ENCODE peak calls at places on chromosomes 6 and 20, in five cellular contexts. L, G, C, R and H are unnamed samples.

GRCh38 chr20:51540585-51540984 is 1.9 kb downstream of the NFATC2 start:
- DNase-seq in L (no peak), G (no peak), C (no peak), R (no peak), H (no peak)

GRCh38 chr6:138948780-138949179 is 39.3 kb downstream of the REPS1 start:
- DNase-seq in L (no peak), G (no peak), C (no peak), R (no peak), H (no peak)

GRCh38 chr6:56491606-56492328 is 150.9 kb downstream of the DST start:
- DNase-seq in L (peak), G (no peak), C (no peak), R (no peak), H (no peak)

GRCh38 chr6:81553246-81553645 is 199.2 kb downstream of the TENT5A start:
- DNase-seq in L (no peak), G (no peak), C (no peak), R (no peak), H (no peak)

GRCh38 chr6:149045404-149045803 is 272.1 kb upstream of the TAB2 start:
- DNase-seq in L (no peak), G (no peak), C (no peak), R (peak), H (no peak)

GRCh38 chr6:168870982-168871381 is 382.7 kb downstream of the THBS2 start:
- DNase-seq in L (no peak), G (no peak), C (no peak), R (no peak), H (no peak)

GRCh38 chr20:63025534-63026331 is 19.0 kb upstream of the BHLHE23 start:
- DNase-seq in L (peak), G (no peak), C (peak), R (no peak), H (peak)

GRCh38 chr20:63365601-63366509 is 4.7 kb upstream of the CHRNA4 start:
- DNase-seq in L (no peak), G (no peak), C (no peak), R (no peak), H (no peak)

GRCh38 chr20:19564261-19564660 is 193.8 kb upstream of the RIN2 start:
- DNase-seq in L (no peak), G (no peak), C (no peak), R (no peak), H (no peak)

GRCh38 chr20:16583444-16583843 is 10.2 kb upstream of the KIF16B start:
- DNase-seq in L (no peak), G (no peak), C (no peak), R (no peak), H (no peak)

GRCh38 chr6:88302769-88303230 is 136.7 kb upstream of the CNR1 start:
- DNase-seq in L (no peak), G (no peak), C (no peak), R (no peak), H (no peak)

GRCh38 chr20:52572687-52573086 is 381.1 kb upstream of the ZFP64 start:
- DNase-seq in L (no peak), G (no peak), C (no peak), R (no peak), H (no peak)

GRCh38 chr6:4790158-4790899 is 14.1 kb downstream of the CDYL start:
- DNase-seq in L (no peak), G (no peak), C (no peak), R (no peak), H (no peak)

GRCh38 chr6:83824388-83824801 is 28.8 kb upstream of the RIPPLY2 start:
- DNase-seq in L (no peak), G (no peak), C (no peak), R (no peak), H (no peak)

GRCh38 chr6:52790841-52791240 is 12.8 kb downstream of the GSTA1 start:
- DNase-seq in L (no peak), G (no peak), C (no peak), R (no peak), H (no peak)

GRCh38 chr6:16803294-16804006 is 42.2 kb upstream of the ATXN1 start:
- DNase-seq in L (no peak), G (peak), C (peak), R (no peak), H (no peak)

GRCh38 chr6:36444470-36444869 is 1.7 kb downstream of the KCTD20 start:
- DNase-seq in L (no peak), G (no peak), C (no peak), R (no peak), H (no peak)

GRCh38 chr6:90790058-90790457 is 203.2 kb upstream of the MAP3K7 start:
- DNase-seq in L (no peak), G (no peak), C (no peak), R (no peak), H (peak)

GRCh38 chr6:46352541-46353267 is 138.5 kb downstream of the RCAN2 start:
- DNase-seq in L (no peak), G (no peak), C (no peak), R (no peak), H (no peak)

GRCh38 chr20:15760217-15760567 is 813.1 kb downstream of the KIF16B start:
- DNase-seq in L (no peak), G (no peak), C (no peak), R (no peak), H (no peak)

GRCh38 chr6:29603456-29603855 is 18.5 kb downstream of the OR2H2 start:
- DNase-seq in L (no peak), G (no peak), C (no peak), R (no peak), H (no peak)

GRCh38 chr6:67629268-67629667 is 1005.8 kb upstream of the ADGRB3 start:
- DNase-seq in L (no peak), G (no peak), C (no peak), R (no peak), H (no peak)

GRCh38 chr20:64156886-64157875 is 7.1 kb upstream of the MYT1 start:
- DNase-seq in L (no peak), G (no peak), C (no peak), R (no peak), H (no peak)

GRCh38 chr20:5524886-5525285 is 208.1 kb upstream of the PROKR2 start:
- DNase-seq in L (no peak), G (no peak), C (no peak), R (no peak), H (no peak)

GRCh38 chr6:30880563-30881252 is 3.6 kb upstream of the DDR1 start:
- DNase-seq in L (no peak), G (peak), C (peak), R (no peak), H (no peak)

GRCh38 chr6:44704240-44705150 is 317.0 kb downstream of the CDC5L start:
- DNase-seq in L (no peak), G (no peak), C (no peak), R (peak), H (no peak)

GRCh38 chr20:24838551-24839530 is 110.2 kb upstream of the CST7 start:
- DNase-seq in L (peak), G (no peak), C (no peak), R (no peak), H (peak)

GRCh38 chr6:84796343-84796742 is 31.9 kb upstream of the TBX18 start:
- DNase-seq in L (no peak), G (no peak), C (no peak), R (no peak), H (no peak)

GRCh38 chr6:141562181-141562800 is 570.4 kb upstream of the GJE1 start:
- DNase-seq in L (no peak), G (peak), C (peak), R (peak), H (no peak)

GRCh38 chr6:136483906-136484305 is 66.3 kb downstream of the MAP7 start:
- DNase-seq in L (no peak), G (no peak), C (no peak), R (no peak), H (no peak)

GRCh38 chr6:135880066-135880972 is 28.8 kb downstream of the PDE7B start:
- DNase-seq in L (peak), G (no peak), C (no peak), R (peak), H (peak)

GRCh38 chr6:10522929-10523573 is 1.9 kb downstream of the GCNT2 start:
- DNase-seq in L (no peak), G (no peak), C (peak), R (no peak), H (no peak)